ENCODE peak calls at places on chromosome 11, in eight cellular contexts. C is AG04450; K is CD4-positive, alpha-beta memory T cell; V is body of pancreas; Z is stomach; I is CD4-positive, alpha-beta T cell; F is caudate nucleus; L is SJSA1. Q is an unnamed sample.

GRCh38 chr11:120606116-120607010 is 94.8 kb downstream of the GRIK4 start:
- DNase-seq in C (no peak), K (no peak), V (no peak), Z (no peak), I (no peak), F (no peak), L (no peak), Q (no peak)

GRCh38 chr11:62456630-62457029 is 37.8 kb downstream of the SCGB1A1 start:
- DNase-seq in C (no peak), K (no peak), V (no peak), Z (no peak), I (no peak), F (no peak), L (no peak), Q (no peak)

GRCh38 chr11:84564180-84564866 is 1062.8 kb downstream of the DLG2 start:
- DNase-seq in C (peak), K (no peak), V (peak), Z (peak), I (no peak), F (no peak), L (peak), Q (no peak)

GRCh38 chr11:25943777-25944661 is 387.9 kb upstream of the ANO3 start:
- DNase-seq in C (no peak), K (no peak), V (no peak), Z (no peak), I (no peak), F (no peak), L (no peak), Q (no peak)

GRCh38 chr11:69934861-69935494 is 115.8 kb upstream of the FGF3 start:
- DNase-seq in C (no peak), K (no peak), V (peak), Z (no peak), I (no peak), F (no peak), L (peak), Q (peak)

GRCh38 chr11:130396965-130397364 is 31.4 kb downstream of the ADAMTS8 start:
- DNase-seq in C (no peak), K (no peak), V (peak), Z (no peak), I (no peak), F (no peak), L (no peak), Q (no peak)

GRCh38 chr11:15742626-15743243 is 613.6 kb downstream of the SOX6 start:
- DNase-seq in C (no peak), K (no peak), V (no peak), Z (no peak), I (no peak), F (no peak), L (no peak), Q (no peak)

GRCh38 chr11:27721505-27722116 is 21.4 kb upstream of the BDNF start:
- DNase-seq in C (no peak), K (no peak), V (no peak), Z (no peak), I (no peak), F (no peak), L (no peak), Q (no peak)

GRCh38 chr11:17864478-17864941 is 129.9 kb downstream of the KCNC1 start:
- DNase-seq in C (no peak), K (no peak), V (peak), Z (peak), I (no peak), F (no peak), L (no peak), Q (no peak)

GRCh38 chr11:70456921-70457532 is 58.7 kb downstream of the CTTN start:
- DNase-seq in C (no peak), K (no peak), V (no peak), Z (no peak), I (no peak), F (no peak), L (peak), Q (no peak)

GRCh38 chr11:12224537-12224893 is 114.1 kb downstream of the MICAL2 start:
- DNase-seq in C (peak), K (peak), V (peak), Z (peak), I (peak), F (no peak), L (peak), Q (peak)

GRCh38 chr11:93000511-93001476 is 31.3 kb downstream of the MTNR1B start:
- DNase-seq in C (peak), K (no peak), V (no peak), Z (no peak), I (no peak), F (no peak), L (peak), Q (no peak)

GRCh38 chr11:83037877-83038276 is 33.8 kb downstream of the RAB30 start:
- DNase-seq in C (no peak), K (no peak), V (no peak), Z (no peak), I (no peak), F (no peak), L (no peak), Q (no peak)

GRCh38 chr11:2761131-2762030 is 61.6 kb upstream of the KCNQ1OT1 start:
- DNase-seq in C (no peak), K (no peak), V (peak), Z (peak), I (peak), F (no peak), L (no peak), Q (no peak)

GRCh38 chr11:926341-926916 is 759 bp downstream of the AP2A2 start:
- DNase-seq in C (no peak), K (no peak), V (peak), Z (no peak), I (no peak), F (peak), L (peak), Q (no peak)

GRCh38 chr11:94909371-94909820 is 64.0 kb downstream of the CWC15 start:
- DNase-seq in C (no peak), K (no peak), V (no peak), Z (no peak), I (no peak), F (no peak), L (no peak), Q (no peak)

GRCh38 chr11:47216141-47216798 is 1.5 kb downstream of the DDB2 start:
- DNase-seq in C (no peak), K (peak), V (peak), Z (peak), I (peak), F (no peak), L (peak), Q (no peak)

GRCh38 chr11:76246271-76246933 is 40.1 kb upstream of the WNT11 start:
- DNase-seq in C (no peak), K (no peak), V (no peak), Z (no peak), I (no peak), F (no peak), L (no peak), Q (no peak)

GRCh38 chr11:133907216-133907615 is 49.6 kb downstream of the IGSF9B start:
- DNase-seq in C (no peak), K (no peak), V (no peak), Z (no peak), I (no peak), F (no peak), L (no peak), Q (no peak)

GRCh38 chr11:81237139-81237538 is 1496.5 kb downstream of the FAM181B start:
- DNase-seq in C (no peak), K (no peak), V (no peak), Z (no peak), I (no peak), F (no peak), L (no peak), Q (no peak)

GRCh38 chr11:68798221-68798813 is 43.4 kb downstream of the CPT1A start:
- DNase-seq in C (no peak), K (peak), V (no peak), Z (no peak), I (peak), F (no peak), L (peak), Q (no peak)

GRCh38 chr11:10941429-10941828 is 83.6 kb upstream of the ZBED5 start:
- DNase-seq in C (no peak), K (no peak), V (no peak), Z (no peak), I (no peak), F (no peak), L (no peak), Q (no peak)

GRCh38 chr11:84800755-84801346 is 826.3 kb downstream of the DLG2 start:
- DNase-seq in C (peak), K (no peak), V (no peak), Z (no peak), I (no peak), F (no peak), L (peak), Q (no peak)

GRCh38 chr11:118272001-118272400 is 7.9 kb upstream of the MPZL2 start:
- DNase-seq in C (no peak), K (no peak), V (no peak), Z (no peak), I (no peak), F (no peak), L (no peak), Q (no peak)

GRCh38 chr11:8220261-8221024 is 43.2 kb downstream of the LMO1 start:
- DNase-seq in C (no peak), K (no peak), V (no peak), Z (no peak), I (no peak), F (no peak), L (no peak), Q (no peak)

GRCh38 chr11:12377824-12378593 is 638 bp downstream of the PARVA start:
- DNase-seq in C (no peak), K (peak), V (peak), Z (peak), I (no peak), F (peak), L (peak), Q (peak)

GRCh38 chr11:17952487-17952886 is 60.4 kb downstream of the SERGEF start:
- DNase-seq in C (no peak), K (no peak), V (no peak), Z (no peak), I (no peak), F (no peak), L (peak), Q (no peak)

GRCh38 chr11:67308031-67308866 is 4.9 kb downstream of the SSH3 start:
- DNase-seq in C (no peak), K (no peak), V (no peak), Z (peak), I (no peak), F (no peak), L (no peak), Q (no peak)

GRCh38 chr11:2800655-2801531 is 84.7 kb downstream of the CDKN1C start:
- DNase-seq in C (no peak), K (no peak), V (peak), Z (peak), I (peak), F (no peak), L (no peak), Q (peak)

GRCh38 chr11:29448246-29448877 is 568.5 kb downstream of the KCNA4 start:
- DNase-seq in C (no peak), K (no peak), V (no peak), Z (no peak), I (no peak), F (peak), L (no peak), Q (no peak)

GRCh38 chr11:65579291-65579690 is 3.4 kb downstream of the EHBP1L1 start:
- DNase-seq in C (no peak), K (no peak), V (no peak), Z (no peak), I (no peak), F (no peak), L (no peak), Q (no peak)
- H3K27ac ChIP-seq in C (no peak), K (no peak), V (no peak), Z (peak), I (no peak), F (no peak), L (no peak), Q (no peak)

GRCh38 chr11:72832301-72833082 is 18.3 kb downstream of the ATG16L2 start:
- DNase-seq in C (no peak), K (no peak), V (no peak), Z (no peak), I (no peak), F (no peak), L (no peak), Q (no peak)

GRCh38 chr11:72833083-72833733 is 19.0 kb downstream of the ATG16L2 start:
- DNase-seq in C (no peak), K (no peak), V (no peak), Z (no peak), I (no peak), F (no peak), L (no peak), Q (no peak)

GRCh38 chr11:72833792-72834501 is 19.7 kb downstream of the ATG16L2 start:
- DNase-seq in C (no peak), K (no peak), V (no peak), Z (no peak), I (no peak), F (peak), L (no peak), Q (no peak)

GRCh38 chr11:72829884-72830533 is 15.8 kb downstream of the ATG16L2 start:
- DNase-seq in C (no peak), K (no peak), V (no peak), Z (no peak), I (no peak), F (no peak), L (no peak), Q (no peak)

DNA sequence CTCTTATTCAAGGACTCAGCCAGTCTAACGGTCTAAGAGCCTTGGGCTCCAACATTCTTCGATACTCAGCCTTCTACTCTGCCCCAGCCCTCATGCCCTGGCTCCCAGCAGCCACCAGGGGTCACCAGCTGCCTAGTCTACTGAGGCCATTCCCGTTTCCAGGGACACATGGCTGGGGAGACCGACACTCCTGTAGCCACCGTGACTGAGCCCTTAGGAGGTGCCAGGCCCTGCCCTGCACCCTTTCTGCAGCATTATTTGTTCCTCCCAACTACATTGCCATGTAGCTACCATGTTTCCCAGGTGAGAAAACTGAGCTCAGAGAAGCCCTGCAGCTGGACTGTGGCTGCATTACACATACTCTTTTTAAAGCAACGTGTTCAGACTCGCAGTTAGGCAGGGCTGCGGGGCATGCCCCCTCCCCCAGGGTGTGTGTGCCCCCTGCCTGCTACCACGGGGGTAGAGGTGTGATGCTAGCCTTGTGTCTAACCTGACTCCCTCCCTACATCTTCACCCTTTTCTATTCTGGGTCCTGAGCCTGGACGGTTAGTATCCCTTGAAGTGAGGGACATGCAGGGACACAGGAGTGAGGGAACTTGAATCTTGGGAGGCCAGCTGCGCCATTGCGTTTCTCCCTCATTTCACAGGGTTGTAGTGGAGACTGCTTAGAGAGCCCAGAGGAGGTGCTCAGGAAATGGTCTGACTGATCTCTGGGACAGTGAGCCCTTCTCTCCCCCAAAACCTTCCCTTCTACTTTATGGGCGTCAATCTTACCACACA is 17.5 kb downstream of the ATG16L2 start:
- DNase-seq in C (no peak), K (peak), V (peak), Z (peak), I (peak), F (peak), L (peak), Q (peak)
- H3K27ac ChIP-seq in C (no peak), K (no peak), V (no peak), Z (peak), I (no peak), F (no peak), L (no peak), Q (peak)

DNA sequence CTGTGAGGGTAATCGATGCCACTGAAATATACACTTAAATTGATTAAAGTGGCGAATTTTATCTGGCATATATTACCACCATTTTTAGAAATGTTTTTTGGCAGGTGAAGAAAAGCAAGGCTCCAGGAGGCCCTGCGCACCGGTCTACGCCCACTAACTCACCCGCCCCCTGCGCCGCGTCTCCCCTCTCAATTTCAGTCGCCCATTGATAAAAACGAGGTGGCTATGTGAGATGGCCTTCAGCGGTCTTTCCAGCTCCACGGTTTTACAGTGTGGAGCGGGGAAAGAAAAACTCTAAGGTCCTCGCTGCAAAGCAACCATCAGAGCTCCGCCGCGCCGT is 602 bp upstream of the AQP11 start:
- DNase-seq in C (no peak), K (no peak), V (no peak), Z (no peak), I (no peak), F (no peak), L (no peak), Q (no peak)
- H3K27ac ChIP-seq in C (peak), K (no peak), V (peak), Z (peak), I (no peak), F (peak), L (no peak), Q (peak)

DNA sequence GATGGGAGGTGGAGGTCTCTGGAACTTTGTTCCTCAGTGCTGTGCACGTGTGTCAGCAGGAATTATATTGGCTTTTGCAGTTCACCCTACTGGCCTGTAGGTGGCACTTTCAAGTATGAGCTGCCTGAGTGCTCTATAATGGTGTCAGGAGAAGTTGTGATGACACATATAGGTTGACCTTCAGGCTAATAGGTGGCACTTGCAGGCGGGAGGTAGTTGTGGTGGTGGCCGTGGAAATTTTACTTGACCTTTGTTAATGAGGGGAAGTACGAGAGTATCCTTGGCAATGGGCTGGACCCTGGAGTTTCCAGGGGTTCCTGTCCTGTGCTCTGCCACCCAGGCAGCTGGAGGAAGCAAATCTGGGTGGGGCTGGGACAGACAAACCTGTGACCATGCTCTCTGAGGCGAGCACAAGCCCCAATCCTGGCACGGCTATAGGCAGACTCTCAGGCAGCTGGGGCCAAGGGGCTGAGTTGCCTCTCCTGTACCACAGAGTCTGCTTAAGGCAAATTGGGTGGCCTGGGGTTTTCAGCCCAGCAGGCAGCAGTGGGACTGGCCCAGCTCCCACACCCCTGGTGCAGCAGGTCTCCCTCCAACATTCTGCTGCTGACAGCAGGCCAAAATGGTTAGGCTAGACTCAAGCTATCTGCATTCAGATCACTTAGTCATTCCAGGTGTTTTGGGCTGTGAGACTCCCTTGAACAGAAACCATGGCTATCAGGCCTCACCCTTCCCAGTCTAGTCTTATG is 147.5 kb upstream of the CTSC start:
- DNase-seq in C (no peak), K (peak), V (peak), Z (no peak), I (no peak), F (no peak), L (peak), Q (no peak)
- H3K27ac ChIP-seq in C (no peak), K (no peak), V (no peak), Z (no peak), I (no peak), F (no peak), L (no peak), Q (no peak)

GRCh38 chr11:64883575-64883974 is 5.2 kb upstream of the EHD1 start:
- DNase-seq in C (no peak), K (no peak), V (no peak), Z (no peak), I (no peak), F (no peak), L (no peak), Q (no peak)

GRCh38 chr11:64882243-64882642 is 3.8 kb upstream of the EHD1 start:
- DNase-seq in C (no peak), K (no peak), V (no peak), Z (no peak), I (no peak), F (no peak), L (no peak), Q (no peak)

GRCh38 chr11:64880240-64881001 is 2.0 kb upstream of the EHD1 start:
- DNase-seq in C (no peak), K (peak), V (no peak), Z (no peak), I (no peak), F (no peak), L (no peak), Q (peak)

GRCh38 chr11:64879226-64879900 is 942 bp upstream of the EHD1 start:
- DNase-seq in C (no peak), K (no peak), V (no peak), Z (no peak), I (no peak), F (peak), L (no peak), Q (no peak)

DNA sequence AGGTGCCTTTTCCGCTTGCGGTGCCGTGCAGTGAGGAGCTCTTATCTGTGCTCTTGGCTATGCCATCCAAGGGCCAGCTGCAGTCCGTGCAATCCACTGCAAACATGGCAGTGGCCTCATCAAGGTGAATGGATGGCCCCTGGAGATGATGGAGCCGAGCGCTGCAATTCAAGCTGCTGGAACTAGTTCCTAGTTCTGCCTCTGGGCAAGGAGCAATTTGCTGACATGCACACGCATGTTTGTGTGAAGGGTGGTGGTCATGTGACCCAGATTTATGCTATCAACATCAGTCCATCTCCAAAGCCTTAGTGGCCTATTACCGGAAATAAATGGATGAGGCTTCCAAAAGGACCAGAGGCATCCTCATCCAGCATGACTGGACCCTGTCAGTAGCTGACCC is 3.1 kb upstream of the EHD1 start:
- DNase-seq in C (no peak), K (no peak), V (no peak), Z (no peak), I (no peak), F (no peak), L (no peak), Q (no peak)
- H3K27ac ChIP-seq in C (no peak), K (peak), V (no peak), Z (peak), I (no peak), F (no peak), L (no peak), Q (peak)

Q was measured in left ventricle myocardium inferior.